ENCODE peak calls at places on chromosomes 7 and 10, in four cellular contexts. W, S, N and Q are unnamed samples.

GRCh38 chr10:78260675-78261074 is 227.0 kb downstream of the RPS24 start:
- DNase-seq in W (no peak), S (no peak), N (no peak), Q (no peak)

GRCh38 chr7:141590666-141591065 is 39.5 kb downstream of the AGK start:
- DNase-seq in W (no peak), S (no peak), N (no peak), Q (no peak)

GRCh38 chr10:36254191-36254590 is 612.1 kb upstream of the FZD8 start:
- DNase-seq in W (no peak), S (peak), N (no peak), Q (no peak)

GRCh38 chr7:65832281-65832680 is 40.6 kb upstream of the VKORC1L1 start:
- DNase-seq in W (no peak), S (no peak), N (no peak), Q (no peak)

GRCh38 chr7:55423277-55423711 is 58.2 kb downstream of the LANCL2 start:
- DNase-seq in W (no peak), S (no peak), N (no peak), Q (no peak)

GRCh38 chr7:137760111-137760510 is 86.7 kb downstream of the DGKI start:
- DNase-seq in W (no peak), S (peak), N (no peak), Q (no peak)

GRCh38 chr7:45295222-45295621 is 137.6 kb downstream of the RAMP3 start:
- DNase-seq in W (no peak), S (no peak), N (no peak), Q (no peak)

GRCh38 chr10:2201534-2202104 is 464.3 kb upstream of the ADARB2 start:
- DNase-seq in W (no peak), S (no peak), N (no peak), Q (no peak)

GRCh38 chr7:37538945-37539344 is 90.3 kb upstream of the ELMO1 start:
- DNase-seq in W (no peak), S (no peak), N (no peak), Q (no peak)

GRCh38 chr7:102897856-102898531 is 14.8 kb upstream of the LRRC17 start:
- DNase-seq in W (no peak), S (no peak), N (no peak), Q (no peak)

GRCh38 chr7:15326044-15326644 is 235.7 kb downstream of the AGMO start:
- DNase-seq in W (no peak), S (no peak), N (peak), Q (no peak)

GRCh38 chr7:5183155-5183554 is 6.9 kb upstream of the WIPI2 start:
- DNase-seq in W (no peak), S (peak), N (no peak), Q (peak)

GRCh38 chr7:81013036-81013435 is 94.2 kb upstream of the SEMA3C start:
- DNase-seq in W (no peak), S (no peak), N (no peak), Q (no peak)

GRCh38 chr7:121385800-121386179 is 10.3 kb downstream of the FAM3C start:
- DNase-seq in W (no peak), S (no peak), N (no peak), Q (no peak)

GRCh38 chr10:34433241-34434076 is 381.6 kb downstream of the PARD3 start:
- DNase-seq in W (no peak), S (no peak), N (no peak), Q (no peak)

GRCh38 chr10:125158528-125159485 is 1.6 kb downstream of the CTBP2 start:
- DNase-seq in W (no peak), S (peak), N (no peak), Q (peak)

GRCh38 chr7:98911936-98912335 is 33.6 kb downstream of the TRRAP start:
- DNase-seq in W (no peak), S (no peak), N (no peak), Q (peak)

GRCh38 chr10:29784175-29784773 is 149.5 kb upstream of the SVIL start:
- DNase-seq in W (no peak), S (peak), N (peak), Q (no peak)

GRCh38 chr10:34539533-34540315 is 275.4 kb downstream of the PARD3 start:
- DNase-seq in W (no peak), S (no peak), N (no peak), Q (no peak)

GRCh38 chr10:25766687-25767221 is 167.3 kb upstream of the MYO3A start:
- DNase-seq in W (no peak), S (no peak), N (no peak), Q (no peak)

GRCh38 chr7:133513608-133514007 is 260.7 kb downstream of the EXOC4 start:
- DNase-seq in W (no peak), S (no peak), N (peak), Q (no peak)

GRCh38 chr7:77349141-77349540 is 67.0 kb downstream of the GSAP start:
- DNase-seq in W (no peak), S (no peak), N (no peak), Q (no peak)

GRCh38 chr7:94195813-94196212 is 191.7 kb upstream of the BET1 start:
- DNase-seq in W (no peak), S (no peak), N (no peak), Q (no peak)

GRCh38 chr7:151744656-151745055 is 132.3 kb downstream of the PRKAG2 start:
- DNase-seq in W (no peak), S (no peak), N (no peak), Q (no peak)

GRCh38 chr10:89954787-89955566 is 253.6 kb downstream of the KIF20B start:
- DNase-seq in W (no peak), S (no peak), N (no peak), Q (no peak)

GRCh38 chr10:3750352-3750816 is 34.6 kb downstream of the KLF6 start:
- DNase-seq in W (no peak), S (no peak), N (no peak), Q (no peak)